ENCODE peak calls at places on chromosomes 5 and 9, in four cellular contexts. P, A, B and X are unnamed samples.

GRCh38 chr5:146909496-146910068 is 31.0 kb upstream of the PPP2R2B start:
- DNase-seq in P (no peak), A (no peak), B (no peak), X (no peak)

GRCh38 chr5:68449380-68449779 is 233.8 kb downstream of the PIK3R1 start:
- DNase-seq in P (no peak), A (peak; percentile 27), B (no peak), X (peak; percentile 44)

GRCh38 chr5:142422426-142422825 is 97.6 kb upstream of the SPRY4 start:
- DNase-seq in P (no peak), A (no peak), B (no peak), X (no peak)

GRCh38 chr9:79613145-79613544 is 41.4 kb downstream of the TLE4 start:
- DNase-seq in P (no peak), A (no peak), B (no peak), X (no peak)

GRCh38 chr9:88532320-88532719 is 2.7 kb upstream of the NXNL2 start:
- DNase-seq in P (peak; percentile 68), A (peak; percentile 19), B (peak; percentile 70), X (peak; percentile 54)

GRCh38 chr9:34520505-34521385 is 2.0 kb downstream of the ENHO start:
- DNase-seq in P (no peak), A (no peak), B (no peak), X (no peak)

GRCh38 chr9:126146254-126147145 is 180.1 kb upstream of the MVB12B start:
- DNase-seq in P (no peak), A (no peak), B (peak; percentile 48), X (no peak)

GRCh38 chr9:71112866-71113265 is 8.6 kb downstream of the TRPM3 start:
- DNase-seq in P (no peak), A (no peak), B (no peak), X (no peak)

GRCh38 chr5:159452480-159453167 is 122.3 kb upstream of the IL12B start:
- DNase-seq in P (no peak), A (no peak), B (no peak), X (no peak)

GRCh38 chr5:143968071-143968878 is 156.3 kb downstream of the HMHB1 start:
- DNase-seq in P (no peak), A (no peak), B (no peak), X (no peak)

GRCh38 chr9:99433555-99433954 is 211.5 kb downstream of the SEC61B start:
- DNase-seq in P (peak; percentile 57), A (peak; percentile 14), B (no peak), X (no peak)

GRCh38 chr9:135085830-135086546 is 1.5 kb upstream of the OLFM1 start:
- DNase-seq in P (peak; percentile 79), A (peak; percentile 80), B (peak; percentile 92), X (peak; percentile 87)

GRCh38 chr9:89601306-89601705 is 3.5 kb upstream of the GADD45G start:
- DNase-seq in P (no peak), A (no peak), B (no peak), X (no peak)

GRCh38 chr5:572398-573019 is 39.6 kb upstream of the CEP72 start:
- DNase-seq in P (no peak), A (no peak), B (no peak), X (no peak)

GRCh38 chr5:112914584-112914983 is 7.4 kb downstream of the REEP5 start:
- DNase-seq in P (no peak), A (no peak), B (no peak), X (no peak)

GRCh38 chr5:169567079-169567478 is 16.5 kb upstream of the SPDL1 start:
- DNase-seq in P (no peak), A (no peak), B (peak; percentile 16), X (no peak)

GRCh38 chr9:136295537-136296433 is 8.1 kb downstream of the CCDC187 start:
- DNase-seq in P (no peak), A (peak; percentile 1), B (no peak), X (no peak)

GRCh38 chr5:111116550-111116949 is 24.4 kb downstream of the WDR36 start:
- DNase-seq in P (no peak), A (no peak), B (no peak), X (no peak)

GRCh38 chr5:102758576-102758975 is 3.5 kb downstream of the PAM start:
- DNase-seq in P (no peak), A (no peak), B (no peak), X (no peak)

GRCh38 chr5:57581222-57581621 is 98.6 kb upstream of the ACTBL2 start:
- DNase-seq in P (no peak), A (no peak), B (no peak), X (no peak)

GRCh38 chr9:135156525-135157510 is 69.3 kb downstream of the OLFM1 start:
- DNase-seq in P (peak; percentile 61), A (peak; percentile 48), B (peak; percentile 80), X (peak; percentile 66)

GRCh38 chr9:22216730-22217160 is 207.6 kb upstream of the CDKN2B start:
- DNase-seq in P (no peak), A (no peak), B (no peak), X (no peak)

GRCh38 chr5:124583469-124584350 is 162.7 kb downstream of the ZNF608 start:
- DNase-seq in P (no peak), A (no peak), B (no peak), X (no peak)

GRCh38 chr5:42677156-42677842 is 79.3 kb upstream of the CCDC152 start:
- DNase-seq in P (no peak), A (no peak), B (no peak), X (no peak)

GRCh38 chr5:23412011-23412410 is 95.4 kb upstream of the PRDM9 start:
- DNase-seq in P (no peak), A (no peak), B (no peak), X (no peak)

GRCh38 chr5:73638344-73639095 is 12.5 kb downstream of the ARHGEF28 start:
- DNase-seq in P (no peak), A (no peak), B (no peak), X (no peak)

GRCh38 chr9:34114436-34114835 is 12.1 kb downstream of the DCAF12 start:
- DNase-seq in P (no peak), A (no peak), B (no peak), X (no peak)

GRCh38 chr5:120098902-120099301 is 365.2 kb upstream of the PRR16 start:
- DNase-seq in P (no peak), A (no peak), B (no peak), X (no peak)

GRCh38 chr5:143338658-143339366 is 64.7 kb downstream of the NR3C1 start:
- DNase-seq in P (no peak), A (no peak), B (no peak), X (no peak)

GRCh38 chr9:71504636-71505035 is 263.7 kb downstream of the CEMIP2 start:
- DNase-seq in P (no peak), A (no peak), B (no peak), X (no peak)

GRCh38 chr5:158755221-158755620 is 344.5 kb downstream of the EBF1 start:
- DNase-seq in P (no peak), A (no peak), B (no peak), X (no peak)

GRCh38 chr5:99000878-99001277 is 72.1 kb upstream of the CHD1 start:
- DNase-seq in P (no peak), A (no peak), B (no peak), X (no peak)

GRCh38 chr5:174900176-174900692 is 175.9 kb downstream of the MSX2 start:
- DNase-seq in P (no peak), A (no peak), B (no peak), X (no peak)

GRCh38 chr9:95005276-95006141 is 279.0 kb downstream of the AOPEP start:
- DNase-seq in P (no peak), A (peak; percentile 27), B (no peak), X (no peak)

GRCh38 chr5:146828385-146828784 is 50.2 kb downstream of the PPP2R2B start:
- DNase-seq in P (no peak), A (no peak), B (no peak), X (no peak)

GRCh38 chr5:14735944-14736343 is 71.4 kb downstream of the OTULIN start:
- DNase-seq in P (no peak), A (peak; percentile 37), B (no peak), X (peak; percentile 63)

GRCh38 chr9:79801459-79801858 is 229.7 kb downstream of the TLE4 start:
- DNase-seq in P (no peak), A (no peak), B (no peak), X (no peak)